ENCODE peak calls at places on chromosomes 6 and 20, in eight cellular contexts. E, Z, P, B, M, I, C and Y are unnamed samples.

GRCh38 chr6:169851641-169852503 is 100.5 kb downstream of the ERMARD start:
- DNase-seq in E (peak), Z (no peak), P (no peak), B (no peak), M (peak), I (no peak), C (no peak), Y (no peak)

GRCh38 chr6:29685718-29686326 is 4.9 kb upstream of the ZFP57 start:
- DNase-seq in E (no peak), Z (no peak), P (no peak), B (no peak), M (no peak), I (no peak), C (no peak), Y (peak)

GRCh38 chr20:1281279-1282057 is 15.4 kb downstream of the SNPH start:
- DNase-seq in E (peak), Z (no peak), P (no peak), B (peak), M (no peak), I (peak), C (no peak), Y (no peak)

GRCh38 chr6:71386215-71386614 is 97.6 kb downstream of the OGFRL1 start:
- DNase-seq in E (no peak), Z (no peak), P (no peak), B (no peak), M (no peak), I (no peak), C (no peak), Y (no peak)

GRCh38 chr6:13910443-13910842 is 14.3 kb upstream of the RNF182 start:
- DNase-seq in E (no peak), Z (no peak), P (no peak), B (no peak), M (no peak), I (no peak), C (no peak), Y (no peak)

GRCh38 chr6:119148102-119148824 is 69.8 kb upstream of the FAM184A start:
- DNase-seq in E (no peak), Z (peak), P (peak), B (no peak), M (no peak), I (peak), C (peak), Y (peak)

GRCh38 chr6:117986401-117986800 is 79.3 kb downstream of the SLC35F1 start:
- DNase-seq in E (no peak), Z (no peak), P (no peak), B (no peak), M (no peak), I (no peak), C (no peak), Y (no peak)

GRCh38 chr6:108408453-108408852 is 113.6 kb downstream of the AFG1L start:
- DNase-seq in E (no peak), Z (no peak), P (peak), B (no peak), M (no peak), I (no peak), C (no peak), Y (no peak)

GRCh38 chr6:74611220-74611619 is 594.6 kb downstream of the COL12A1 start:
- DNase-seq in E (no peak), Z (no peak), P (no peak), B (no peak), M (no peak), I (no peak), C (no peak), Y (no peak)

GRCh38 chr6:36626636-36627035 is 32.5 kb downstream of the SRSF3 start:
- DNase-seq in E (no peak), Z (no peak), P (no peak), B (no peak), M (no peak), I (no peak), C (no peak), Y (no peak)

GRCh38 chr20:36573798-36574277 is 441 bp downstream of the TGIF2 start:
- DNase-seq in E (no peak), Z (no peak), P (no peak), B (peak), M (no peak), I (no peak), C (no peak), Y (peak)

GRCh38 chr20:37936451-37936850 is 33.5 kb downstream of the VSTM2L start:
- DNase-seq in E (no peak), Z (no peak), P (no peak), B (no peak), M (no peak), I (no peak), C (no peak), Y (no peak)

GRCh38 chr6:73746776-73747175 is 50.8 kb downstream of the CD109 start:
- DNase-seq in E (no peak), Z (no peak), P (no peak), B (no peak), M (no peak), I (no peak), C (no peak), Y (no peak)

GRCh38 chr6:108870357-108870756 is 22.1 kb downstream of the ARMC2 start:
- DNase-seq in E (no peak), Z (no peak), P (no peak), B (no peak), M (no peak), I (no peak), C (no peak), Y (no peak)

GRCh38 chr20:37007898-37008649 is 56.6 kb upstream of the SAMHD1 start:
- DNase-seq in E (no peak), Z (no peak), P (peak), B (no peak), M (no peak), I (no peak), C (no peak), Y (no peak)